ENCODE peak calls at places on chromosomes 12 and 14, in six cellular contexts. Z, U, O, I, D and T are unnamed samples.

GRCh38 chr14:66530526-66530925 is 22.6 kb downstream of the GPHN start:
- DNase-seq in Z (no peak), U (no peak), O (no peak), I (no peak), D (no peak), T (no peak)

GRCh38 chr12:57389033-57389432 is 41.8 kb downstream of the R3HDM2 start:
- DNase-seq in Z (no peak), U (no peak), O (no peak), I (no peak), D (no peak), T (peak; percentile 57)

GRCh38 chr12:112418596-112419268 is at the start of gene PTPN11:
- DNase-seq in Z (peak; percentile 86), U (no peak), O (peak; percentile 92), I (peak; percentile 78), D (peak; percentile 90), T (no peak)

GRCh38 chr12:72267974-72268373 is 4.2 kb upstream of the TRHDE start:
- DNase-seq in Z (no peak), U (no peak), O (no peak), I (no peak), D (no peak), T (no peak)

GRCh38 chr12:87086118-87086891 is 830.1 kb upstream of the MGAT4C start:
- DNase-seq in Z (no peak), U (no peak), O (no peak), I (no peak), D (no peak), T (no peak)

GRCh38 chr12:116125981-116126566 is 151.4 kb downstream of the MED13L start:
- DNase-seq in Z (no peak), U (no peak), O (no peak), I (no peak), D (no peak), T (no peak)

GRCh38 chr12:10293570-10294227 is 14.0 kb upstream of the KLRD1 start:
- DNase-seq in Z (no peak), U (no peak), O (no peak), I (no peak), D (no peak), T (no peak)

GRCh38 chr12:122336015-122336946 is 70.0 kb upstream of the VPS33A start:
- DNase-seq in Z (peak; percentile 21), U (no peak), O (peak; percentile 54), I (no peak), D (no peak), T (no peak)

GRCh38 chr12:25810683-25811082 is 147.8 kb upstream of the RASSF8 start:
- DNase-seq in Z (no peak), U (no peak), O (no peak), I (no peak), D (no peak), T (no peak)

GRCh38 chr12:10033783-10034381 is 3.4 kb downstream of the CLEC9A start:
- DNase-seq in Z (peak; percentile 15), U (no peak), O (no peak), I (no peak), D (no peak), T (no peak)

GRCh38 chr14:103198429-103199140 is 75.3 kb downstream of the TNFAIP2 start:
- DNase-seq in Z (peak; percentile 81), U (no peak), O (no peak), I (no peak), D (no peak), T (peak; percentile 69)

GRCh38 chr12:124392271-124392990 is 97.5 kb downstream of the RFLNA start:
- DNase-seq in Z (no peak), U (no peak), O (peak; percentile 18), I (no peak), D (no peak), T (no peak)

GRCh38 chr14:67538501-67538900 is 5.4 kb downstream of the PLEKHH1 start:
- DNase-seq in Z (peak; percentile 26), U (no peak), O (no peak), I (no peak), D (no peak), T (no peak)

GRCh38 chr14:55092326-55092725 is 36.7 kb upstream of the LGALS3 start:
- DNase-seq in Z (no peak), U (no peak), O (no peak), I (no peak), D (no peak), T (peak; percentile 50)

GRCh38 chr12:24778486-24779304 is 170.2 kb downstream of the BCAT1 start:
- DNase-seq in Z (no peak), U (peak; percentile 14), O (no peak), I (no peak), D (no peak), T (peak; percentile 17)

GRCh38 chr14:95344536-95344935 is 24.8 kb upstream of the CLMN start:
- DNase-seq in Z (no peak), U (no peak), O (no peak), I (no peak), D (no peak), T (no peak)